ENCODE peak calls at places on chromosome 9, in six cellular contexts. One of them, this sample, is unnamed.

GRCh38 chr9:128495804-128496417 is 8.6 kb upstream of the GLE1 start:
- DNase-seq in hippocampal formation: no peak
- DNase-seq in Calu3: no peak
- DNase-seq in NCI-H2029 treated with DMSO at 0.1 percent for 48 hours: no peak
- DNase-seq in A549: no peak
- DNase-seq in kidney tubule cell: no peak
- DNase-seq in this sample: no peak

GRCh38 chr9:93110400-93110855 is 14.4 kb downstream of the CARD19 start:
- DNase-seq in hippocampal formation: no peak
- DNase-seq in Calu3: no peak
- DNase-seq in NCI-H2029 treated with DMSO at 0.1 percent for 48 hours: no peak
- DNase-seq in A549: no peak
- DNase-seq in kidney tubule cell: no peak
- DNase-seq in this sample: no peak

GRCh38 chr9:136808075-136808780 is 480 bp downstream of the RABL6 start:
- DNase-seq in hippocampal formation: no peak
- DNase-seq in Calu3: peak; percentile 32
- DNase-seq in NCI-H2029 treated with DMSO at 0.1 percent for 48 hours: no peak
- DNase-seq in A549: no peak
- DNase-seq in kidney tubule cell: peak; percentile 47
- DNase-seq in this sample: no peak

GRCh38 chr9:128911529-128912035 is 9.2 kb upstream of the PHYHD1 start:
- DNase-seq in hippocampal formation: no peak
- DNase-seq in Calu3: peak; percentile 27
- DNase-seq in NCI-H2029 treated with DMSO at 0.1 percent for 48 hours: no peak
- DNase-seq in A549: peak; percentile 36
- DNase-seq in kidney tubule cell: peak; percentile 93
- DNase-seq in this sample: no peak

GRCh38 chr9:13083973-13084528 is 195.4 kb downstream of the MPDZ start:
- DNase-seq in hippocampal formation: no peak
- DNase-seq in Calu3: no peak
- DNase-seq in NCI-H2029 treated with DMSO at 0.1 percent for 48 hours: no peak
- DNase-seq in A549: no peak
- DNase-seq in kidney tubule cell: peak; percentile 49
- DNase-seq in this sample: no peak

GRCh38 chr9:127159949-127160610 is 37.6 kb upstream of the ANGPTL2 start:
- DNase-seq in hippocampal formation: no peak
- DNase-seq in Calu3: no peak
- DNase-seq in NCI-H2029 treated with DMSO at 0.1 percent for 48 hours: no peak
- DNase-seq in A549: no peak
- DNase-seq in kidney tubule cell: no peak
- DNase-seq in this sample: no peak

GRCh38 chr9:111451570-111451969 is 32.6 kb downstream of the ECPAS start:
- DNase-seq in hippocampal formation: no peak
- DNase-seq in Calu3: no peak
- DNase-seq in NCI-H2029 treated with DMSO at 0.1 percent for 48 hours: no peak
- DNase-seq in A549: no peak
- DNase-seq in kidney tubule cell: no peak
- DNase-seq in this sample: no peak

GRCh38 chr9:125262217-125262991 is 778 bp downstream of the GAPVD1 start:
- DNase-seq in hippocampal formation: no peak
- DNase-seq in Calu3: no peak
- DNase-seq in NCI-H2029 treated with DMSO at 0.1 percent for 48 hours: no peak
- DNase-seq in A549: no peak
- DNase-seq in kidney tubule cell: no peak
- DNase-seq in this sample: no peak

GRCh38 chr9:137222190-137223077 is at the start of gene RNF208:
- DNase-seq in hippocampal formation: no peak
- DNase-seq in Calu3: no peak
- DNase-seq in NCI-H2029 treated with DMSO at 0.1 percent for 48 hours: no peak
- DNase-seq in A549: no peak
- DNase-seq in kidney tubule cell: no peak
- DNase-seq in this sample: no peak

GRCh38 chr9:125634040-125634717 is 72.8 kb downstream of the MAPKAP1 start:
- DNase-seq in hippocampal formation: no peak
- DNase-seq in Calu3: no peak
- DNase-seq in NCI-H2029 treated with DMSO at 0.1 percent for 48 hours: no peak
- DNase-seq in A549: no peak
- DNase-seq in kidney tubule cell: no peak
- DNase-seq in this sample: no peak

GRCh38 chr9:87725900-87726709 is at the start of gene CTSL:
- DNase-seq in hippocampal formation: peak; percentile 94
- DNase-seq in Calu3: peak; percentile 70
- DNase-seq in NCI-H2029 treated with DMSO at 0.1 percent for 48 hours: peak; percentile 54
- DNase-seq in A549: peak; percentile 89
- DNase-seq in kidney tubule cell: peak; percentile 82
- DNase-seq in this sample: peak; percentile 93

GRCh38 chr9:92019658-92020057 is 69.6 kb upstream of the ROR2 start:
- DNase-seq in hippocampal formation: no peak
- DNase-seq in Calu3: no peak
- DNase-seq in NCI-H2029 treated with DMSO at 0.1 percent for 48 hours: no peak
- DNase-seq in A549: no peak
- DNase-seq in kidney tubule cell: no peak
- DNase-seq in this sample: no peak

GRCh38 chr9:121133104-121133816 is 58.5 kb downstream of the CNTRL start:
- DNase-seq in hippocampal formation: no peak
- DNase-seq in Calu3: peak; percentile 69
- DNase-seq in NCI-H2029 treated with DMSO at 0.1 percent for 48 hours: peak; percentile 15
- DNase-seq in A549: no peak
- DNase-seq in kidney tubule cell: no peak
- DNase-seq in this sample: no peak

GRCh38 chr9:33498387-33498786 is 24.7 kb upstream of the NOL6 start:
- DNase-seq in hippocampal formation: no peak
- DNase-seq in Calu3: no peak
- DNase-seq in NCI-H2029 treated with DMSO at 0.1 percent for 48 hours: no peak
- DNase-seq in A549: no peak
- DNase-seq in kidney tubule cell: peak; percentile 18
- DNase-seq in this sample: no peak

GRCh38 chr9:134290603-134291451 is 35.4 kb upstream of the RXRA start:
- DNase-seq in hippocampal formation: no peak
- DNase-seq in Calu3: no peak
- DNase-seq in NCI-H2029 treated with DMSO at 0.1 percent for 48 hours: no peak
- DNase-seq in A549: no peak
- DNase-seq in kidney tubule cell: no peak
- DNase-seq in this sample: no peak

GRCh38 chr9:806285-807156 is 35.0 kb upstream of the DMRT1 start:
- DNase-seq in hippocampal formation: peak; percentile 45
- DNase-seq in Calu3: peak; percentile 2
- DNase-seq in NCI-H2029 treated with DMSO at 0.1 percent for 48 hours: no peak
- DNase-seq in A549: peak; percentile 48
- DNase-seq in kidney tubule cell: peak; percentile 31
- DNase-seq in this sample: no peak

GRCh38 chr9:109252291-109252690 is 68.6 kb downstream of the EPB41L4B start:
- DNase-seq in hippocampal formation: no peak
- DNase-seq in Calu3: no peak
- DNase-seq in NCI-H2029 treated with DMSO at 0.1 percent for 48 hours: no peak
- DNase-seq in A549: no peak
- DNase-seq in kidney tubule cell: peak; percentile 15
- DNase-seq in this sample: no peak

GRCh38 chr9:107994638-107995037 is 505.1 kb upstream of the KLF4 start:
- DNase-seq in hippocampal formation: no peak
- DNase-seq in Calu3: no peak
- DNase-seq in NCI-H2029 treated with DMSO at 0.1 percent for 48 hours: no peak
- DNase-seq in A549: no peak
- DNase-seq in kidney tubule cell: no peak
- DNase-seq in this sample: no peak

GRCh38 chr9:96554326-96554725 is 65.3 kb downstream of the CDC14B start:
- DNase-seq in hippocampal formation: no peak
- DNase-seq in Calu3: no peak
- DNase-seq in NCI-H2029 treated with DMSO at 0.1 percent for 48 hours: no peak
- DNase-seq in A549: no peak
- DNase-seq in kidney tubule cell: peak; percentile 13
- DNase-seq in this sample: no peak

GRCh38 chr9:98078895-98079294 is 22.4 kb downstream of the NANS start:
- DNase-seq in hippocampal formation: no peak
- DNase-seq in Calu3: no peak
- DNase-seq in NCI-H2029 treated with DMSO at 0.1 percent for 48 hours: no peak
- DNase-seq in A549: no peak
- DNase-seq in kidney tubule cell: no peak
- DNase-seq in this sample: no peak

GRCh38 chr9:22683393-22684075 is 236.9 kb downstream of the DMRTA1 start:
- DNase-seq in hippocampal formation: no peak
- DNase-seq in Calu3: no peak
- DNase-seq in NCI-H2029 treated with DMSO at 0.1 percent for 48 hours: peak; percentile 41
- DNase-seq in A549: no peak
- DNase-seq in kidney tubule cell: peak; percentile 80
- DNase-seq in this sample: no peak

GRCh38 chr9:36971935-36972488 is 62.1 kb downstream of the PAX5 start:
- DNase-seq in hippocampal formation: no peak
- DNase-seq in Calu3: no peak
- DNase-seq in NCI-H2029 treated with DMSO at 0.1 percent for 48 hours: no peak
- DNase-seq in A549: no peak
- DNase-seq in kidney tubule cell: no peak
- DNase-seq in this sample: no peak

GRCh38 chr9:98842510-98842909 is 35.0 kb downstream of the GALNT12 start:
- DNase-seq in hippocampal formation: no peak
- DNase-seq in Calu3: no peak
- DNase-seq in NCI-H2029 treated with DMSO at 0.1 percent for 48 hours: no peak
- DNase-seq in A549: no peak
- DNase-seq in kidney tubule cell: no peak
- DNase-seq in this sample: no peak

GRCh38 chr9:121640076-121640475 is 11.4 kb upstream of the DAB2IP start:
- DNase-seq in hippocampal formation: no peak
- DNase-seq in Calu3: peak; percentile 58
- DNase-seq in NCI-H2029 treated with DMSO at 0.1 percent for 48 hours: no peak
- DNase-seq in A549: peak; percentile 59
- DNase-seq in kidney tubule cell: peak; percentile 48
- DNase-seq in this sample: peak; percentile 31

GRCh38 chr9:80951675-80952074 is 737.7 kb downstream of the TLE1 start:
- DNase-seq in hippocampal formation: peak; percentile 13
- DNase-seq in Calu3: no peak
- DNase-seq in NCI-H2029 treated with DMSO at 0.1 percent for 48 hours: no peak
- DNase-seq in A549: no peak
- DNase-seq in kidney tubule cell: no peak
- DNase-seq in this sample: peak; percentile 37